ENCODE peak calls at places on chromosomes 4 and X, in six cellular contexts. One of them, this sample, is unnamed.

GRCh38 chrX:40543661-40544328 is 37.0 kb upstream of the ATP6AP2 start:
- DNase-seq in NCI-H2029: peak; percentile 56
- DNase-seq in hippocampal formation: no peak
- DNase-seq in activated T-cell treated with anti-CD3 and anti-CD28 coated beads, Interleukin-2, amount 50 U/mL, for 1 hour: peak; percentile 20
- DNase-seq in LoVo: peak; percentile 35
- DNase-seq in cardiac fibroblast: peak; percentile 55
- DNase-seq in this sample: peak; percentile 52

GRCh38 chr4:177554966-177555574 is 112.8 kb upstream of the AGA start:
- DNase-seq in NCI-H2029: no peak
- DNase-seq in hippocampal formation: no peak
- DNase-seq in activated T-cell treated with anti-CD3 and anti-CD28 coated beads, Interleukin-2, amount 50 U/mL, for 1 hour: no peak
- DNase-seq in LoVo: peak; percentile 28
- DNase-seq in cardiac fibroblast: peak; percentile 50
- DNase-seq in this sample: no peak

GRCh38 chr4:157128395-157128794 is 52.4 kb downstream of the GLRB start:
- DNase-seq in NCI-H2029: no peak
- DNase-seq in hippocampal formation: no peak
- DNase-seq in activated T-cell treated with anti-CD3 and anti-CD28 coated beads, Interleukin-2, amount 50 U/mL, for 1 hour: no peak
- DNase-seq in LoVo: peak; percentile 24
- DNase-seq in cardiac fibroblast: peak; percentile 71
- DNase-seq in this sample: peak; percentile 10

GRCh38 chr4:3851211-3851610 is 85.0 kb downstream of the ADRA2C start:
- DNase-seq in NCI-H2029: no peak
- DNase-seq in hippocampal formation: no peak
- DNase-seq in activated T-cell treated with anti-CD3 and anti-CD28 coated beads, Interleukin-2, amount 50 U/mL, for 1 hour: no peak
- DNase-seq in LoVo: no peak
- DNase-seq in cardiac fibroblast: no peak
- DNase-seq in this sample: no peak

GRCh38 chr4:166134285-166134684 is 261.2 kb downstream of the TLL1 start:
- DNase-seq in NCI-H2029: no peak
- DNase-seq in hippocampal formation: no peak
- DNase-seq in activated T-cell treated with anti-CD3 and anti-CD28 coated beads, Interleukin-2, amount 50 U/mL, for 1 hour: no peak
- DNase-seq in LoVo: no peak
- DNase-seq in cardiac fibroblast: no peak
- DNase-seq in this sample: no peak

GRCh38 chrX:150162141-150162540 is 201.0 kb upstream of the MAMLD1 start:
- DNase-seq in NCI-H2029: no peak
- DNase-seq in hippocampal formation: no peak
- DNase-seq in activated T-cell treated with anti-CD3 and anti-CD28 coated beads, Interleukin-2, amount 50 U/mL, for 1 hour: no peak
- DNase-seq in LoVo: peak; percentile 12
- DNase-seq in cardiac fibroblast: peak; percentile 25
- DNase-seq in this sample: no peak

GRCh38 chr4:165785337-165785736 is 87.7 kb upstream of the TLL1 start:
- DNase-seq in NCI-H2029: no peak
- DNase-seq in hippocampal formation: no peak
- DNase-seq in activated T-cell treated with anti-CD3 and anti-CD28 coated beads, Interleukin-2, amount 50 U/mL, for 1 hour: no peak
- DNase-seq in LoVo: no peak
- DNase-seq in cardiac fibroblast: no peak
- DNase-seq in this sample: no peak

GRCh38 chrX:48715876-48716502 is 19.5 kb downstream of the SUV39H1 start:
- DNase-seq in NCI-H2029: no peak
- DNase-seq in hippocampal formation: no peak
- DNase-seq in activated T-cell treated with anti-CD3 and anti-CD28 coated beads, Interleukin-2, amount 50 U/mL, for 1 hour: no peak
- DNase-seq in LoVo: no peak
- DNase-seq in cardiac fibroblast: peak; percentile 25
- DNase-seq in this sample: no peak

GRCh38 chrX:107673933-107674479 is 45.7 kb downstream of the PRPS1 start:
- DNase-seq in NCI-H2029: no peak
- DNase-seq in hippocampal formation: no peak
- DNase-seq in activated T-cell treated with anti-CD3 and anti-CD28 coated beads, Interleukin-2, amount 50 U/mL, for 1 hour: peak; percentile 86
- DNase-seq in LoVo: no peak
- DNase-seq in cardiac fibroblast: peak; percentile 95
- DNase-seq in this sample: no peak

GRCh38 chrX:19954707-19955106 is 36.2 kb downstream of the BCLAF3 start:
- DNase-seq in NCI-H2029: no peak
- DNase-seq in hippocampal formation: no peak
- DNase-seq in activated T-cell treated with anti-CD3 and anti-CD28 coated beads, Interleukin-2, amount 50 U/mL, for 1 hour: no peak
- DNase-seq in LoVo: no peak
- DNase-seq in cardiac fibroblast: peak; percentile 7
- DNase-seq in this sample: no peak

GRCh38 chr4:122747068-122747467 is 14.6 kb downstream of the BBS12 start:
- DNase-seq in NCI-H2029: no peak
- DNase-seq in hippocampal formation: no peak
- DNase-seq in activated T-cell treated with anti-CD3 and anti-CD28 coated beads, Interleukin-2, amount 50 U/mL, for 1 hour: no peak
- DNase-seq in LoVo: no peak
- DNase-seq in cardiac fibroblast: no peak
- DNase-seq in this sample: no peak

GRCh38 chr4:61427818-61428495 is 227.8 kb downstream of the ADGRL3 start:
- DNase-seq in NCI-H2029: peak; percentile 30
- DNase-seq in hippocampal formation: no peak
- DNase-seq in activated T-cell treated with anti-CD3 and anti-CD28 coated beads, Interleukin-2, amount 50 U/mL, for 1 hour: no peak
- DNase-seq in LoVo: no peak
- DNase-seq in cardiac fibroblast: peak; percentile 58
- DNase-seq in this sample: no peak

GRCh38 chrX:110021180-110022022 is 18.5 kb downstream of the TMEM164 start:
- DNase-seq in NCI-H2029: peak; percentile 2
- DNase-seq in hippocampal formation: no peak
- DNase-seq in activated T-cell treated with anti-CD3 and anti-CD28 coated beads, Interleukin-2, amount 50 U/mL, for 1 hour: no peak
- DNase-seq in LoVo: no peak
- DNase-seq in cardiac fibroblast: peak; percentile 87
- DNase-seq in this sample: no peak

GRCh38 chr4:32847466-32847865 is 2127.3 kb downstream of the PCDH7 start:
- DNase-seq in NCI-H2029: no peak
- DNase-seq in hippocampal formation: no peak
- DNase-seq in activated T-cell treated with anti-CD3 and anti-CD28 coated beads, Interleukin-2, amount 50 U/mL, for 1 hour: no peak
- DNase-seq in LoVo: no peak
- DNase-seq in cardiac fibroblast: peak; percentile 3
- DNase-seq in this sample: no peak

GRCh38 chrX:127708155-127708554 is 344.0 kb downstream of the ACTRT1 start:
- DNase-seq in NCI-H2029: peak; percentile 68
- DNase-seq in hippocampal formation: no peak
- DNase-seq in activated T-cell treated with anti-CD3 and anti-CD28 coated beads, Interleukin-2, amount 50 U/mL, for 1 hour: no peak
- DNase-seq in LoVo: peak; percentile 6
- DNase-seq in cardiac fibroblast: peak; percentile 0
- DNase-seq in this sample: no peak

GRCh38 chr4:98793658-98794057 is 135.2 kb upstream of the TSPAN5 start:
- DNase-seq in NCI-H2029: no peak
- DNase-seq in hippocampal formation: no peak
- DNase-seq in activated T-cell treated with anti-CD3 and anti-CD28 coated beads, Interleukin-2, amount 50 U/mL, for 1 hour: no peak
- DNase-seq in LoVo: no peak
- DNase-seq in cardiac fibroblast: no peak
- DNase-seq in this sample: no peak

GRCh38 chr4:42579903-42580302 is 77.0 kb downstream of the ATP8A1 start:
- DNase-seq in NCI-H2029: no peak
- DNase-seq in hippocampal formation: no peak
- DNase-seq in activated T-cell treated with anti-CD3 and anti-CD28 coated beads, Interleukin-2, amount 50 U/mL, for 1 hour: no peak
- DNase-seq in LoVo: no peak
- DNase-seq in cardiac fibroblast: no peak
- DNase-seq in this sample: no peak

GRCh38 chr4:99405433-99406115 is 29.6 kb downstream of the ADH7 start:
- DNase-seq in NCI-H2029: peak; percentile 14
- DNase-seq in hippocampal formation: peak; percentile 40
- DNase-seq in activated T-cell treated with anti-CD3 and anti-CD28 coated beads, Interleukin-2, amount 50 U/mL, for 1 hour: peak; percentile 37
- DNase-seq in LoVo: peak; percentile 69
- DNase-seq in cardiac fibroblast: peak; percentile 90
- DNase-seq in this sample: no peak

GRCh38 chr4:151152033-151152432 is 52.6 kb downstream of the RPS3A start:
- DNase-seq in NCI-H2029: no peak
- DNase-seq in hippocampal formation: no peak
- DNase-seq in activated T-cell treated with anti-CD3 and anti-CD28 coated beads, Interleukin-2, amount 50 U/mL, for 1 hour: no peak
- DNase-seq in LoVo: no peak
- DNase-seq in cardiac fibroblast: peak; percentile 13
- DNase-seq in this sample: peak; percentile 58

GRCh38 chr4:8461086-8461485 is 20.5 kb downstream of the TRMT44 start:
- DNase-seq in NCI-H2029: no peak
- DNase-seq in hippocampal formation: no peak
- DNase-seq in activated T-cell treated with anti-CD3 and anti-CD28 coated beads, Interleukin-2, amount 50 U/mL, for 1 hour: no peak
- DNase-seq in LoVo: no peak
- DNase-seq in cardiac fibroblast: no peak
- DNase-seq in this sample: no peak

GRCh38 chrX:33183366-33183765 is 28.0 kb downstream of the DMD start:
- DNase-seq in NCI-H2029: no peak
- DNase-seq in hippocampal formation: peak; percentile 1
- DNase-seq in activated T-cell treated with anti-CD3 and anti-CD28 coated beads, Interleukin-2, amount 50 U/mL, for 1 hour: no peak
- DNase-seq in LoVo: no peak
- DNase-seq in cardiac fibroblast: peak; percentile 64
- DNase-seq in this sample: no peak

GRCh38 chr4:109472343-109472761 is 38.7 kb downstream of the SEC24B start:
- DNase-seq in NCI-H2029: no peak
- DNase-seq in hippocampal formation: no peak
- DNase-seq in activated T-cell treated with anti-CD3 and anti-CD28 coated beads, Interleukin-2, amount 50 U/mL, for 1 hour: no peak
- DNase-seq in LoVo: peak; percentile 2
- DNase-seq in cardiac fibroblast: peak; percentile 70
- DNase-seq in this sample: no peak

GRCh38 chrX:40579880-40580536 is 762 bp upstream of the ATP6AP2 start:
- DNase-seq in NCI-H2029: no peak
- DNase-seq in hippocampal formation: no peak
- DNase-seq in activated T-cell treated with anti-CD3 and anti-CD28 coated beads, Interleukin-2, amount 50 U/mL, for 1 hour: no peak
- DNase-seq in LoVo: no peak
- DNase-seq in cardiac fibroblast: no peak
- DNase-seq in this sample: no peak

GRCh38 chr4:153258750-153259149 is 54.5 kb downstream of the TRIM2 start:
- DNase-seq in NCI-H2029: no peak
- DNase-seq in hippocampal formation: no peak
- DNase-seq in activated T-cell treated with anti-CD3 and anti-CD28 coated beads, Interleukin-2, amount 50 U/mL, for 1 hour: no peak
- DNase-seq in LoVo: no peak
- DNase-seq in cardiac fibroblast: no peak
- DNase-seq in this sample: no peak

GRCh38 chrX:50067435-50068292 is 133.1 kb downstream of the AKAP4 start:
- DNase-seq in NCI-H2029: peak; percentile 56
- DNase-seq in hippocampal formation: peak; percentile 30
- DNase-seq in activated T-cell treated with anti-CD3 and anti-CD28 coated beads, Interleukin-2, amount 50 U/mL, for 1 hour: no peak
- DNase-seq in LoVo: no peak
- DNase-seq in cardiac fibroblast: peak; percentile 31
- DNase-seq in this sample: no peak

GRCh38 chr4:76523593-76523992 is 88.6 kb downstream of the SHROOM3 start:
- DNase-seq in NCI-H2029: no peak
- DNase-seq in hippocampal formation: no peak
- DNase-seq in activated T-cell treated with anti-CD3 and anti-CD28 coated beads, Interleukin-2, amount 50 U/mL, for 1 hour: no peak
- DNase-seq in LoVo: no peak
- DNase-seq in cardiac fibroblast: no peak
- DNase-seq in this sample: no peak

GRCh38 chr4:168877779-168878491 is 132.1 kb downstream of the CBR4 start:
- DNase-seq in NCI-H2029: no peak
- DNase-seq in hippocampal formation: peak; percentile 16
- DNase-seq in activated T-cell treated with anti-CD3 and anti-CD28 coated beads, Interleukin-2, amount 50 U/mL, for 1 hour: peak; percentile 24
- DNase-seq in LoVo: no peak
- DNase-seq in cardiac fibroblast: peak; percentile 51
- DNase-seq in this sample: no peak

GRCh38 chrX:36684053-36684452 is 324.1 kb upstream of the FAM47C start:
- DNase-seq in NCI-H2029: no peak
- DNase-seq in hippocampal formation: no peak
- DNase-seq in activated T-cell treated with anti-CD3 and anti-CD28 coated beads, Interleukin-2, amount 50 U/mL, for 1 hour: no peak
- DNase-seq in LoVo: no peak
- DNase-seq in cardiac fibroblast: no peak
- DNase-seq in this sample: no peak

GRCh38 chr4:81723927-81724587 is 252.3 kb upstream of the RASGEF1B start:
- DNase-seq in NCI-H2029: peak; percentile 9
- DNase-seq in hippocampal formation: no peak
- DNase-seq in activated T-cell treated with anti-CD3 and anti-CD28 coated beads, Interleukin-2, amount 50 U/mL, for 1 hour: no peak
- DNase-seq in LoVo: no peak
- DNase-seq in cardiac fibroblast: peak; percentile 15
- DNase-seq in this sample: no peak

GRCh38 chrX:41047878-41048534 is 37.2 kb upstream of the USP9X start:
- DNase-seq in NCI-H2029: no peak
- DNase-seq in hippocampal formation: no peak
- DNase-seq in activated T-cell treated with anti-CD3 and anti-CD28 coated beads, Interleukin-2, amount 50 U/mL, for 1 hour: no peak
- DNase-seq in LoVo: no peak
- DNase-seq in cardiac fibroblast: no peak
- DNase-seq in this sample: no peak

GRCh38 chr4:16779028-16779675 is 119.3 kb downstream of the LDB2 start:
- DNase-seq in NCI-H2029: no peak
- DNase-seq in hippocampal formation: no peak
- DNase-seq in activated T-cell treated with anti-CD3 and anti-CD28 coated beads, Interleukin-2, amount 50 U/mL, for 1 hour: no peak
- DNase-seq in LoVo: no peak
- DNase-seq in cardiac fibroblast: peak; percentile 58
- DNase-seq in this sample: no peak

GRCh38 chrX:118022803-118023202 is 93.8 kb downstream of the KLHL13 start:
- DNase-seq in NCI-H2029: no peak
- DNase-seq in hippocampal formation: no peak
- DNase-seq in activated T-cell treated with anti-CD3 and anti-CD28 coated beads, Interleukin-2, amount 50 U/mL, for 1 hour: no peak
- DNase-seq in LoVo: no peak
- DNase-seq in cardiac fibroblast: no peak
- DNase-seq in this sample: peak; percentile 88

GRCh38 chr4:185761352-185762235 is 50.4 kb downstream of the SORBS2 start:
- DNase-seq in NCI-H2029: no peak
- DNase-seq in hippocampal formation: no peak
- DNase-seq in activated T-cell treated with anti-CD3 and anti-CD28 coated beads, Interleukin-2, amount 50 U/mL, for 1 hour: no peak
- DNase-seq in LoVo: peak; percentile 41
- DNase-seq in cardiac fibroblast: peak; percentile 69
- DNase-seq in this sample: no peak

This sample was measured in LNCaP clone FGC.